ENCODE peak calls at places on chromosomes 2 and 18, in four cellular contexts. U is foreskin fibroblast, P is heart left ventricle, W is A549. K is an unnamed sample.

GRCh38 chr2:106192752-106193490 is 1.2 kb downstream of the UXS1 start:
- DNase-seq in W (peak), U (peak), P (no peak), K (no peak)

GRCh38 chr2:239226677-239227076 is 174.1 kb downstream of the HDAC4 start:
- DNase-seq in P (no peak), U (no peak), W (no peak), K (no peak)

GRCh38 chr18:31651369-31651768 is 33.0 kb downstream of the B4GALT6 start:
- DNase-seq in U (no peak), P (no peak), W (no peak), K (no peak)

GRCh38 chr2:118061135-118061955 is 26.9 kb upstream of the INSIG2 start:
- DNase-seq in U (peak), P (no peak), W (peak), K (no peak)

GRCh38 chr18:6601241-6601640 is 128.3 kb upstream of the ARHGAP28 start:
- DNase-seq in U (no peak), W (no peak), P (no peak), K (no peak)

GRCh38 chr2:33531345-33532059 is 55.1 kb downstream of the RASGRP3 start:
- DNase-seq in P (no peak), W (no peak), U (peak), K (no peak)

GRCh38 chr18:69974365-69974764 is 26.7 kb upstream of the CD226 start:
- DNase-seq in W (no peak), U (peak), P (no peak), K (no peak)

GRCh38 chr2:42048318-42049251 is 764 bp downstream of the PKDCC start:
- DNase-seq in P (no peak), U (peak), W (no peak), K (no peak)

GRCh38 chr18:22844643-22845042 is 88.5 kb upstream of the RBBP8 start:
- DNase-seq in P (no peak), U (no peak), W (no peak), K (no peak)

GRCh38 chr18:77004555-77005380 is 127.8 kb downstream of the MBP start:
- DNase-seq in U (no peak), W (no peak), P (no peak), K (no peak)

GRCh38 chr2:239399404-239399999 is 1.3 kb downstream of the HDAC4 start:
- DNase-seq in P (no peak), W (peak), U (no peak), K (no peak)

DNA sequence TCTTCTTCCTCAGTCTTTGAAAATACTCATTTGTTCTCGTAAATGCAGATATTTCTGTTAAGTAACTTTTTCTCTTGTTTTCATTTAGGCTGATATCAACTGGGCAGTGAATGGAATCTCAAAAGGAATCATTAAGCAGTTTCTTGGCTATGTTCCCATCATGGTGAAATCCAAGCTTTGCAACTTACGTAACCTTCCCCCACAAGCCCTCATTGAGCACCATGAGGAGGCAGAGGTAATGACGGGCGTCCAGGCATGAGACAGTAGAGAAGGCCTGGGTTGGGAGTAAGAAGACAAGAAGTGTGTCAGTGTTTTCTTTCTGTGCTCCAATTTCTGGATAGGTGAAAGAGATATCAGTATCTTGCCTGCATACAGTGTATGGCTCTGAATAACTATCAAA is 5.1 kb downstream of the POLR1B start:
- DNase-seq in P (no peak), W (no peak), U (peak), K (no peak)
- TF ChIP-seq CTCF in P (no peak), W (no peak), U (no peak), K (no peak)

DNA sequence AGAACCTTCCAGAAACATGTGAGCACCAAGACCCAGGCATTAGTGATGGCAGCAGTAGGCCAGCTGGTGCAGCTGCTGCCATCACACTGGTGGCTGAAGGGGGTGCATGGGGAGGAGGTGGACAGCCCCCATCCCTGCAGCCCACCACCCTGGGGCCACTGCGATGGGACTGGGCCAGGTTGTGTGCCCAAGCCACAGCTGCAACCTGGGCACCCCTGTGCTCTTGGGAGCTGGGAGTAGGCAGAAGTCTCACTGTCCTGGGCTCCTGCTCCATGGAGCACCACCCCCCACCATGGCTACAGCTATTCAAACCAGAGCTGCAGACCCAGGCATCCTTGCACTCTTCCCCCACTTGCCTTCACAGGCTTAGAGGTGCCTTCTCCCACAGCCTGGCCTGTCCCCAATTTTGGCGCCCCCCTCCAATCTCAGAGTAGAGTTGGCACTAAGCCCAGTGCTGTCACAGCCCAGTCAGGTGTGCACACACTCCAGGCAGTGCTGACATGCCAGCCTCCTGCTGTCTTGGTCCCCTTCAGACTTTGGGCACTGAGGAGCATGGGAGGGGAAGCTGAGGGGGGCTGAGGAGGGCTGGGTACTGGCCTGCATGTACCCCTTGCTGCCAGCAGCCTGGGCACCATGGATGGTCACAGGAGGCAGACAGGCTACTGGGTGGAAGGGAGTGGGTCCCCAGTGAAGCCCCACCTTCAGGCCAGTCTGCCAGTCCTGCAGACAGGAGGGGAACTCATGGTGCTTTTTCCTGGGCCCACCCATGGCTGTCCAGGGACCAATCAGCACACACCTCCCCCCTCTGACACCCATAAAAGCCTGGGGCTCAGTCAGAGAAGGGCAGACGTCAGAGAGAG is 67.1 kb downstream of the CYP26B1 start:
- DNase-seq in P (no peak), W (no peak), U (no peak), K (no peak)
- H3K4me3 ChIP-seq in P (no peak), W (no peak), U (no peak), K (no peak)

GRCh38 chr2:175039031-175039430 is 33.9 kb upstream of the CHN1 start:
- DNase-seq in W (no peak), P (no peak), U (no peak), K (no peak)

GRCh38 chr2:175035806-175036205 is 30.6 kb upstream of the CHN1 start:
- DNase-seq in U (no peak), P (no peak), W (no peak), K (no peak)

GRCh38 chr2:175034728-175035127 is 29.5 kb upstream of the CHN1 start:
- DNase-seq in W (no peak), P (no peak), U (no peak), K (no peak)

GRCh38 chr2:175037941-175038340 is 32.8 kb upstream of the CHN1 start:
- DNase-seq in W (no peak), U (no peak), P (no peak), K (no peak)

DNA sequence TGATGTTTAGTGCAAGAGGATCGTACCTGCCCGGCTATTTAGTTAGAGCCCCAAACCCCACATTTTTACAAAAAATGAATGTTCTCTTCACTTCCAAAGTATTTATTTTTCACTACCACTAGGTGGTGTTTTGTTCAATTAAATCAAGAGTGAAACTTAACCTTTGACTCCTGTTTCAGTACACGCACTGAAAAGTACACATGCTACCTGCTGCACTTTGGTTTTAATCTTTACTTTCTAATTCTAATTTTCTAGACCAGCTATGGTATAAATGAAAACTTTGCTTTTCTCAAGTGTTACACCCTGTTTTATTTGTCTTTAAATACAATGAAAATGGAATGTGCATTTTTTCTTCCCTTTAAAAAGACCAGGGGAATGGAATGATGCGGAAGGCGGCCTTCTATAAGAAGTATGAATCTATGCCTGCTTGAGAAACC is 31.4 kb upstream of the CHN1 start:
- DNase-seq in P (no peak), W (peak), U (no peak), K (peak)
- TF ChIP-seq CTCF in P (peak), W (peak), U (peak), K (peak)

DNA sequence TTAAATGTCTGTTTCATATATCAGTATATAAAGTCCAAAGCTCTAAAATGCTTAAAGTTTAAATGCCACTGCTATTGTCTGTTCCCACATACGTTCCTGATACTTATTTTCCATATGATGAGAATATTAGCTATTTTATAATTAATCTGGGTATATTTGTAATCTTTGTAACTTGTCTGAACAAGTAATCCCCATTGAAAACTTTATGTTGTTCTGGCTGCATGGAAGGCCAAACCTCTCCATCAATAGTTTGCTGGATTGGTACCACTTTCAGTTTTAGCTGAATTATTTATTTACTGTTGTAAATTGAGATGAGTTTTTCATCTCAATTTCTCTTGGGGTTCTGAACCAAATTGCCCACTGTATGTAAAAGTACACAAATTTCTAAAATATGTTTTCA is 1.5 kb downstream of the MBD5 start:
- DNase-seq in U (no peak), P (no peak), W (no peak), K (no peak)
- H3K4me3 ChIP-seq in U (peak), P (peak), W (peak), K (peak)

GRCh38 chr2:64681479-64681967 is 27.8 kb upstream of the SERTAD2 start:
- DNase-seq in P (no peak), U (no peak), W (no peak), K (no peak)

GRCh38 chr2:64675860-64676259 is 22.1 kb upstream of the SERTAD2 start:
- DNase-seq in P (no peak), U (no peak), W (peak), K (no peak)

GRCh38 chr2:64677530-64677929 is 23.8 kb upstream of the SERTAD2 start:
- DNase-seq in W (no peak), U (no peak), P (no peak), K (no peak)

GRCh38 chr2:64678771-64679615 is 25.3 kb upstream of the SERTAD2 start:
- DNase-seq in U (no peak), W (no peak), P (no peak), K (no peak)

GRCh38 chr2:64679673-64680425 is 26.1 kb upstream of the SERTAD2 start:
- DNase-seq in U (no peak), W (no peak), P (no peak), K (no peak)
- TF ChIP-seq CTCF in U (no peak), W (no peak), P (no peak), K (no peak)

DNA sequence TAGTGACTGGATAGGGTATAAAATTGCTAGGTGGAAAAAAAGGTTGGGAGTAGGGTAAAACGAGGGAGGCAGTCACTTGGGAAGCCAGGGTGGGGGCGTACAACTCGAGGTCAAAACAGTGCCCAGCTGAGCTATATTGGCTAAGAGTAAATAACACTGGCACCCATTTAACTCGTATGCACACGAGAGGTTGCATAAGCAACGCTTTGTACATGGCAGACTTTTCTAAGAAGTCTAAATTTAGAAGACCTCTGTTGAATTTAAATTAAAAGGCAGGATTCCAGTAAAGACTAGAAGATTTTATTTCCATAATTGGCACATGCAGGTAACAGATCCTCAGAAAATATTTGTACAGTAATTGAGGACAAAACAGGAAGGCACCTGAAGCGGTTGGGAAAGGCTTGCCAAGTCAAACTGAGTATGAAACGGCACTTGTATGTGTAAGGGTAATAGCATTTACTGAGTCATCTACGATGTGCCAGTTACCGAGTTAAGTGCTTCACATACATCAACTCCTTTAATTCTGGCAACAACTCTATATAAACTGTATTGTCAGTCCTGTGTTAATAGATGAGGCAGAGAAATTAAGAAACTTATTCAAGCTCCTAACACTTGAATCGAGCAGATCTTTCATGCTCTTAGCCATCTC is 1.4 kb upstream of the MALT1 start:
- DNase-seq in W (peak), P (no peak), U (no peak), K (peak)
- H3K4me3 ChIP-seq in W (peak), P (no peak), U (no peak), K (no peak)

GRCh38 chr2:8000861-8001260 is 681.0 kb upstream of the ID2 start:
- DNase-seq in P (no peak), W (peak), U (no peak), K (no peak)
- TF ChIP-seq CTCF in P (peak), W (peak), U (no peak), K (peak)

GRCh38 chr18:59696311-59697235 is 650 bp downstream of the CCBE1 start:
- DNase-seq in U (peak), W (no peak), P (no peak), K (no peak)
- H3K4me3 ChIP-seq in U (peak), W (peak), P (peak), K (peak)

DNA sequence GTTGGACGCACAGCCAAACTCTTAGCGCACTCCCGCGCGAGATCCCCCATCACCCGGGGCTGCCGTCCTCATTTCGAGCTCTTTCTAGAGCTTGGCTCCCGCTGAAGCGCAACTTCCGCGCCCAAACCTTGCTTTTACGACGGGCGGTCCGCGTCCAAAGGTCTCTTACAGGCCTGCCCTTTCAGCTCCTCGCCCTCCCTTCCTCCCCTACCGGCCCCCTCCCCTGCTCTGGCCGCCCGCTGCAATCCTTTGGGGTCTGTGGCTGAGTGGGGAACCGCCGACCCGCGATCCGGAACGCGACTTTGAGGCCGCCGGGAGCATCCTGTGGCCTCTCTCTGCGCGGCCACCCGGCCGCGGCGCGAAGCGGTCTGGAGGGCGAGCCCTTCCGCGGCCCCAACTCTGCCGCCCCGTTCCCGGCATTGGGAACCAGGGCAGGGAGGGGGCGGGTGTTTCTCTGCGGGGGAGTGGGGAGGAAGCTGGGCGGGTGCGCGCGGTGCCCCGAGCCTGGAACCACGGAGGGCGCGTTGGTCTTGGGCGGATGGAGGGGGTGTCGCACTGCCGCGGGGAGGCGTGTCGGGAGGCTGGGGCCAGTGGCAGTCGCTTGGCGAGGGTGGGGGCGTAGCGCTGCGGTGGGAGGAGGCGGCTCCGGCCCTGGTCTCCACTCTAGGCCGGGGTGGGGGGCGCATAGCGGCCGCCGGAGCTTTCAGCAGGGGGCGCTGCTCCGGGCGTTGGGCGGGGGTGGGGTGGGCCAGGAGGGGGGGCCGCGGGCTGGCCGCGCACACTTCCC is at the start of gene GDF7:
- DNase-seq in U (no peak), W (no peak), P (no peak), K (no peak)
- TF ChIP-seq CTCF in U (peak), W (peak), P (peak), K (no peak)